ENCODE peak calls at places on chromosomes 13 and 19, in five cellular contexts. One of them, this sample, is unnamed. For H3K4me1, the result is how much of the 10 kb centered on the place peaks cover.

GRCh38 chr19:2365201-2365970 is 5.3 kb downstream of the TMPRSS9 start:
- DNase-seq in GM12878: no peak
- DNase-seq in A549: no peak
- DNase-seq in K562: no peak
- DNase-seq in H1: no peak
- DNase-seq in this sample: no peak

GRCh38 chr19:9797871-9798270 is 21.0 kb downstream of the FBXL12 start:
- DNase-seq in A549: no peak
- DNase-seq in GM12878: no peak
- DNase-seq in H1: no peak
- DNase-seq in K562: no peak
- DNase-seq in this sample: no peak

GRCh38 chr19:47778954-47779351 is 450 bp downstream of the SELENOW start:
- DNase-seq in A549: no peak
- DNase-seq in K562: no peak
- DNase-seq in GM12878: no peak
- DNase-seq in H1: no peak
- DNase-seq in this sample: no peak

GRCh38 chr13:50916701-50917184 is 7.2 kb downstream of the RNASEH2B start:
- DNase-seq in K562: no peak
- DNase-seq in GM12878: no peak
- DNase-seq in A549: no peak
- DNase-seq in H1: no peak
- DNase-seq in this sample: no peak

GRCh38 chr19:10884273-10884672 is 12.9 kb downstream of the CARM1 start:
- DNase-seq in H1: no peak
- DNase-seq in A549: no peak
- DNase-seq in GM12878: no peak
- DNase-seq in K562: no peak
- DNase-seq in this sample: no peak

GRCh38 chr13:30584332-30584731 is 33.4 kb upstream of the USPL1 start:
- DNase-seq in A549: no peak
- DNase-seq in K562: no peak
- DNase-seq in H1: no peak
- DNase-seq in GM12878: no peak
- DNase-seq in this sample: no peak

GRCh38 chr19:30664358-30665058 is 292.3 kb downstream of the ZNF536 start:
- DNase-seq in H1: no peak
- DNase-seq in GM12878: no peak
- DNase-seq in K562: no peak
- DNase-seq in A549: peak
- DNase-seq in this sample: peak

GRCh38 chr13:25679154-25679553 is 307.4 kb downstream of the ATP8A2 start:
- DNase-seq in A549: no peak
- DNase-seq in H1: no peak
- DNase-seq in K562: no peak
- DNase-seq in GM12878: no peak
- DNase-seq in this sample: no peak

GRCh38 chr19:5141278-5141925 is 172.5 kb downstream of the KDM4B start:
- DNase-seq in K562: no peak
- DNase-seq in A549: no peak
- DNase-seq in H1: no peak
- DNase-seq in GM12878: no peak
- DNase-seq in this sample: no peak

GRCh38 chr13:78372581-78372980 is 230.8 kb downstream of the POU4F1 start:
- DNase-seq in H1: no peak
- DNase-seq in A549: no peak
- DNase-seq in GM12878: no peak
- DNase-seq in K562: no peak
- DNase-seq in this sample: no peak

GRCh38 chr13:45678282-45678681 is 23.8 kb upstream of the CBY2 start:
- DNase-seq in GM12878: no peak
- DNase-seq in H1: no peak
- DNase-seq in K562: no peak
- DNase-seq in A549: no peak
- DNase-seq in this sample: no peak

GRCh38 chr19:55319786-55320185 is 5.4 kb downstream of the TMEM150B start:
- DNase-seq in H1: peak
- DNase-seq in A549: no peak
- DNase-seq in K562: peak
- DNase-seq in GM12878: no peak
- DNase-seq in this sample: no peak

GRCh38 chr13:65460136-65460535 is 1770.0 kb downstream of the PCDH9 start:
- DNase-seq in GM12878: no peak
- DNase-seq in H1: no peak
- DNase-seq in A549: no peak
- DNase-seq in K562: no peak
- DNase-seq in this sample: no peak

GRCh38 chr19:35059799-35060091 is 18.2 kb downstream of the HPN start:
- DNase-seq in K562: no peak
- DNase-seq in GM12878: no peak
- DNase-seq in H1: no peak
- DNase-seq in A549: no peak
- DNase-seq in this sample: no peak

GRCh38 chr19:58328999-58329398 is 2.2 kb downstream of the ZSCAN22 start:
- DNase-seq in K562: peak
- DNase-seq in GM12878: no peak
- DNase-seq in H1: peak
- DNase-seq in A549: peak
- DNase-seq in this sample: no peak

GRCh38 chr13:19618925-19619324 is 14.5 kb upstream of the MPHOSPH8 start:
- DNase-seq in K562: peak
- DNase-seq in GM12878: no peak
- DNase-seq in A549: peak
- DNase-seq in H1: peak
- DNase-seq in this sample: peak

GRCh38 chr13:52892925-52893324 is 44.5 kb upstream of the PCDH8 start:
- DNase-seq in A549: no peak
- DNase-seq in GM12878: no peak
- DNase-seq in K562: no peak
- DNase-seq in H1: no peak
- DNase-seq in this sample: no peak

GRCh38 chr13:93226065-93226622 is 463 bp upstream of the GPC6 start:
- DNase-seq in GM12878: no peak
- DNase-seq in A549: no peak
- DNase-seq in K562: no peak
- DNase-seq in H1: no peak
- DNase-seq in this sample: peak

GRCh38 chr19:17398902-17399527 is 5.0 kb upstream of the CCDC194 start:
- DNase-seq in H1: no peak
- DNase-seq in A549: no peak
- DNase-seq in K562: peak
- DNase-seq in GM12878: no peak
- DNase-seq in this sample: no peak

GRCh38 chr19:55145241-55145640 is 3.8 kb downstream of the TNNT1 start:
- DNase-seq in K562: peak
- DNase-seq in GM12878: no peak
- DNase-seq in H1: no peak
- DNase-seq in A549: no peak
- DNase-seq in this sample: no peak

GRCh38 chr19:14361824-14362223 is 19.4 kb upstream of the ADGRE5 start:
- DNase-seq in H1: peak
- DNase-seq in A549: peak
- DNase-seq in K562: peak
- DNase-seq in GM12878: no peak
- DNase-seq in this sample: no peak

GRCh38 chr19:45283443-45284033 is 32.5 kb downstream of the MARK4 start:
- DNase-seq in GM12878: peak
- DNase-seq in K562: no peak
- DNase-seq in A549: no peak
- DNase-seq in H1: no peak
- DNase-seq in this sample: no peak

GRCh38 chr19:55812449-55812848 is 19.4 kb downstream of the NLRP11 start:
- DNase-seq in A549: no peak
- DNase-seq in GM12878: no peak
- DNase-seq in K562: no peak
- DNase-seq in H1: no peak
- DNase-seq in this sample: no peak

GRCh38 chr13:87820221-87820620 is 149.1 kb downstream of the SLITRK5 start:
- DNase-seq in H1: no peak
- DNase-seq in A549: no peak
- DNase-seq in GM12878: no peak
- DNase-seq in K562: no peak
- DNase-seq in this sample: no peak

GRCh38 chr13:27481766-27482165 is 31.4 kb upstream of the MTIF3 start:
- DNase-seq in GM12878: no peak
- DNase-seq in A549: peak
- DNase-seq in K562: peak
- DNase-seq in H1: peak
- DNase-seq in this sample: peak

GRCh38 chr19:41587101-41587837 is 11.3 kb downstream of the CEACAM21 start:
- DNase-seq in K562: no peak
- DNase-seq in GM12878: no peak
- DNase-seq in A549: no peak
- DNase-seq in H1: no peak
- DNase-seq in this sample: no peak

GRCh38 chr19:45809643-45810159 is 5.4 kb downstream of the RSPH6A start:
- DNase-seq in GM12878: no peak
- DNase-seq in A549: peak
- DNase-seq in H1: no peak
- DNase-seq in K562: peak
- DNase-seq in this sample: no peak

GRCh38 chr13:76222511-76222910 is 586.4 kb downstream of the LMO7 start:
- DNase-seq in H1: no peak
- DNase-seq in GM12878: no peak
- DNase-seq in K562: no peak
- DNase-seq in A549: no peak
- DNase-seq in this sample: no peak

GRCh38 chr13:110546933-110547332 is 14.6 kb downstream of the RAB20 start:
- DNase-seq in K562: no peak
- DNase-seq in GM12878: no peak
- DNase-seq in A549: peak
- DNase-seq in H1: no peak
- DNase-seq in this sample: peak
- TF ChIP-seq KDM1A in K562: no peak
- TF ChIP-seq KDM1A in GM12878: no peak
- TF ChIP-seq KDM1A in A549: no peak
- TF ChIP-seq KDM1A in H1: no peak
- TF ChIP-seq KDM1A in this sample: no peak

GRCh38 chr13:99263386-99263785 is 5.2 kb upstream of the GPR18 start:
- DNase-seq in A549: no peak
- DNase-seq in GM12878: no peak
- DNase-seq in H1: no peak
- DNase-seq in K562: no peak
- DNase-seq in this sample: no peak
- H3K4me1 ChIP-seq in A549: under half
- H3K4me1 ChIP-seq in GM12878: under half
- H3K4me1 ChIP-seq in H1: under half
- H3K4me1 ChIP-seq in K562: under half
- H3K4me1 ChIP-seq in this sample: under half

GRCh38 chr19:56868446-56868845 is 27.9 kb upstream of the PEG3 start:
- DNase-seq in GM12878: no peak
- DNase-seq in K562: no peak
- DNase-seq in H1: no peak
- DNase-seq in A549: no peak
- DNase-seq in this sample: no peak
- TF ChIP-seq KDM1A in GM12878: no peak
- TF ChIP-seq KDM1A in K562: no peak
- TF ChIP-seq KDM1A in H1: no peak
- TF ChIP-seq KDM1A in A549: no peak
- TF ChIP-seq KDM1A in this sample: no peak

DNA sequence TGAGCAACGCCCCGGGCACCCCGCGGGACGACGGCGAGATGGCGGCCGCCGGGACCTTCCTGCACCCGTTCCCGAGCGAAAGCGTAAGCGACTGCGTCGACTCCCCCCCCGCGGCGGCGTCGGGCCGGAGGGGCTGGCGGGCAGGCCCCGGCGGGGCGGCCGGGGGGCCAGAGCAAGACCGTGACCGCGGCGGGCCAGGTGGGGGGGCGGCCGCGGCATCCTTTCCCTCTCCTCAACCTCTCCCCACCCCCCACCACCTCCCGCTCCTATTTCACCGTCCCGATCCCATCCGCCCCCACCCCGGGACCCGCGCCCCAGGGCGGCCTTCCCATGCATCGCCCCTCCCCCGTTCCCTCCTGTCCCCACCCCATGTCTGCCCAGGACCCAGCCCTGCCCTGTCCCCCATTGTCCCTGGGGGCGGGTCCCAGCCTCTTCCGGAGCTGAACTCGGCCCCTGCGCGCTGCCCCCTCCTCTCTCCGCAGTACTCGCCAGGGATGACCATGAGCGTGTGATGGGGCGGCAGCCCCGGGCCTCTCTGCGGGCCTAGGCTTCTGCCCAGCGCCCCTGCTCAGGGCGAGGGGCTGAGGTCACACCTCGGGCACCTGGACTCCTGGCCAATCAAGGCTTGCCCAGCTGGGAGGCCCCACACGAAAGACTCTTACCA is 4.1 kb downstream of the ISYNA1 start:
- DNase-seq in H1: peak
- DNase-seq in GM12878: no peak
- DNase-seq in A549: no peak
- DNase-seq in K562: peak
- DNase-seq in this sample: no peak
- H3K4me1 ChIP-seq in H1: half or more
- H3K4me1 ChIP-seq in GM12878: under half
- H3K4me1 ChIP-seq in A549: under half
- H3K4me1 ChIP-seq in K562: under half
- H3K4me1 ChIP-seq in this sample: under half

DNA sequence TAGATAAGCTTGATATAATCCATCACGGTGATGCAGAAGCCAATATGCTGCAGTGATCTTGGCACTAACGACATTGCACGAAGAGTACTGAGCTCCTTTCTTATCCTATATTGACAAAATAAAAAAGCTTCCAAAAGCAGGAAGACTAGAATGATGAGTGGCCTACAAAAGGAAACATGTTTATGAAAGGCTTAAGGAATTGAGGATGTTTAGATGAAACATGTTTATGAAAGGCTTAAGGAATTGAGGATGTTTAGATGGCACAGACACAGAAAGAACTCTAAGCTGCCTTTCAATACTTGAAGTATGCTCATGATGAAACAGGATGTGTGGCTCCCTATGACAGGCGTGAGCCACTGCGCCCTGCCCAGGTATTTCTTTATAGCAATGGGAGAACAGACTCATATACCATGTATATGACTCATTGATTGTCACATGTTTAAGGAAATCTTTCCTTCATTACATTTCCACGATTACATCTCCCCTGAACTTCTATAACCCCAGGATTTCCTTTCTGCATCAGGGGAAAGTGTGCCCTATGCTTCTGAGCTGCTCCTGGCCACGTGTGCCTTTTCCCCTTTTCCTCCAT is 690.8 kb upstream of the ARGLU1 start:
- DNase-seq in H1: no peak
- DNase-seq in K562: no peak
- DNase-seq in GM12878: no peak
- DNase-seq in A549: no peak
- DNase-seq in this sample: no peak
- TF ChIP-seq KDM1A in H1: no peak
- TF ChIP-seq KDM1A in K562: no peak
- TF ChIP-seq KDM1A in GM12878: no peak
- TF ChIP-seq KDM1A in A549: no peak
- TF ChIP-seq KDM1A in this sample: no peak